ENCODE peak calls at places on chromosomes 2 and 18, in six cellular contexts. L, H, Q, Y, C and E are unnamed samples.

GRCh38 chr2:79966369-79966768 is 338.2 kb downstream of the LRRTM1 start:
- DNase-seq in L (no peak), H (no peak), Q (no peak), Y (no peak), C (no peak), E (no peak)

GRCh38 chr2:172783091-172783898 is 47.6 kb downstream of the RAPGEF4 start:
- DNase-seq in L (peak; percentile 31), H (no peak), Q (no peak), Y (no peak), C (no peak), E (no peak)

GRCh38 chr2:208279236-208279635 is 13.2 kb downstream of the PIKFYVE start:
- DNase-seq in L (no peak), H (no peak), Q (no peak), Y (no peak), C (no peak), E (no peak)

GRCh38 chr2:48072556-48072955 is 166.3 kb upstream of the FBXO11 start:
- DNase-seq in L (no peak), H (no peak), Q (no peak), Y (no peak), C (no peak), E (no peak)

GRCh38 chr2:237091779-237092436 is 6.2 kb downstream of the COPS8 start:
- DNase-seq in L (no peak), H (no peak), Q (no peak), Y (peak; percentile 49), C (no peak), E (no peak)

GRCh38 chr18:59540356-59540755 is 156.9 kb downstream of the CCBE1 start:
- DNase-seq in L (no peak), H (no peak), Q (no peak), Y (no peak), C (no peak), E (no peak)

GRCh38 chr18:41862921-41863320 is 92.1 kb upstream of the PIK3C3 start:
- DNase-seq in L (no peak), H (no peak), Q (no peak), Y (no peak), C (no peak), E (no peak)

GRCh38 chr2:172012688-172013358 is 13.1 kb downstream of the METAP1D start:
- DNase-seq in L (no peak), H (no peak), Q (no peak), Y (no peak), C (no peak), E (no peak)

GRCh38 chr2:33033524-33034150 is 86.9 kb downstream of the LTBP1 start:
- DNase-seq in L (no peak), H (no peak), Q (no peak), Y (peak; percentile 42), C (no peak), E (no peak)

GRCh38 chr2:144198116-144198515 is 321.8 kb downstream of the ZEB2 start:
- DNase-seq in L (no peak), H (no peak), Q (no peak), Y (no peak), C (no peak), E (no peak)

GRCh38 chr2:221463235-221463896 is 108.7 kb downstream of the EPHA4 start:
- DNase-seq in L (no peak), H (no peak), Q (no peak), Y (no peak), C (no peak), E (no peak)

GRCh38 chr2:162591403-162592083 is 247.0 kb downstream of the KCNH7 start:
- DNase-seq in L (no peak), H (no peak), Q (no peak), Y (no peak), C (no peak), E (no peak)

GRCh38 chr2:16122556-16122955 is 182.2 kb downstream of the MYCN start:
- DNase-seq in L (no peak), H (no peak), Q (no peak), Y (no peak), C (no peak), E (no peak)

GRCh38 chr2:70850905-70851304 is 15.3 kb upstream of the CD207 start:
- DNase-seq in L (no peak), H (no peak), Q (no peak), Y (no peak), C (no peak), E (no peak)

GRCh38 chr2:188984126-188984525 is 10.0 kb downstream of the COL3A1 start:
- DNase-seq in L (no peak), H (no peak), Q (no peak), Y (no peak), C (no peak), E (no peak)

GRCh38 chr18:697771-698170 is 14.7 kb downstream of the ENOSF1 start:
- DNase-seq in L (no peak), H (no peak), Q (no peak), Y (no peak), C (no peak), E (no peak)

GRCh38 chr2:220445429-220446105 is 818.1 kb downstream of the SLC4A3 start:
- DNase-seq in L (no peak), H (no peak), Q (no peak), Y (no peak), C (no peak), E (no peak)

GRCh38 chr2:160482673-160483072 is 10.9 kb downstream of the RBMS1 start:
- DNase-seq in L (no peak), H (no peak), Q (no peak), Y (no peak), C (no peak), E (no peak)

GRCh38 chr2:14554829-14555580 is 77.5 kb upstream of the LRATD1 start:
- DNase-seq in L (no peak), H (no peak), Q (no peak), Y (no peak), C (no peak), E (no peak)

GRCh38 chr2:14557111-14557510 is 75.4 kb upstream of the LRATD1 start:
- DNase-seq in L (no peak), H (no peak), Q (no peak), Y (no peak), C (no peak), E (no peak)

GRCh38 chr2:14560686-14561085 is 71.8 kb upstream of the LRATD1 start:
- DNase-seq in L (no peak), H (no peak), Q (no peak), Y (no peak), C (no peak), E (no peak)

GRCh38 chr2:14558382-14558919 is 74.1 kb upstream of the LRATD1 start:
- DNase-seq in L (no peak), H (no peak), Q (no peak), Y (no peak), C (no peak), E (no peak)

DNA sequence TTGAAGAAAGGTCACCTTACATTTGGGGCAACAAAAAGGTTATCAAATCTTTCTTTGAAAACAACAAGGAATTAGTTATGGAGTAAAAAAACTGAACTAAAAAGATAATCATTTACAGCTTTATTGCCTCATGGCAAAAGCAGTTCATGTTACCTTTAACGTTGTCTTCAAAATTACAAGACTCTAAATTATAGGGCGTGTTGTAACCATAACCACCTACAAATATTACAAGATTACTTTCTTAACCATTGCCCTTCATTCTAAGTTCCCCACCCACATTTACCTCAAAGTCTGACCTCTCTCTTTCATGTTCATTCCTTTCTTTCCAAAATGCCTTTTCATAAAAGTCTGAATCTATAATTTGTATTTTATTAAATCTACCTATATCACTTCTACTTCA is 74.6 kb upstream of the LRATD1 start:
- DNase-seq in L (no peak), H (no peak), Q (no peak), Y (no peak), C (no peak), E (no peak)
- TF ChIP-seq CTCF in L (no peak), H (no peak), Q (no peak), Y (no peak), C (no peak), E (no peak)

DNA sequence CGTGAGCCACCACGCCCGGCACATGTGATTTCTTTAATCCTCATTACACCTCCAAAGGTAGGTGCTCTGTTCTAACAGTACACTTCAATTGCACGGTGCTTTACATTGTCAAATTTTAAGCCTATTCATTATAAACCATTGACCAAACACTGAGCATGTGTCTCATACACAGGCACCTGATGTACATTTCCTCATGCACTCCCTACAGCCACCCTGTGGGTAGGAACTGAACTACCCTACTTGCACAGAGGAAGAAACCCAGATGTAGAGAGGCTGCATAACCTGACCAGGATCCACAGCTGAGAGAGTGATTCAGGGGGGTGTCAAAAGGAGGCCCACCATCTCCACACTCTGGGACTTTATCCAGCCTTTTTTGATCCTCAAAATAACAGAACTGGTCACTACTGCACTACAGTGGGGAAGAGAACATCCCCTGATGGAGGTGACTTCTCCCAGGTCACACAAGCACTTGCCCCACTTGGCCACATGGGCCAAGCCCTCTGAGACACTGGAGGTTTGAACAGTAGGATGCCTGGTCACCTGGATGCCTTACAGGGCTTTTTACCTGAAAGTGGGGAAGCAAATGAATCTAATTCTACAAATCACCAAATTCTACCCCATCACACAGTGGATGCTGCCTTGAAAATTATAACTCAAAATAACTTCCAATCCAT is 6.9 kb upstream of the DPYSL5 start:
- DNase-seq in L (no peak), H (no peak), Q (no peak), Y (no peak), C (no peak), E (no peak)
- TF ChIP-seq CTCF in L (peak; percentile 31), H (no peak), Q (no peak), Y (no peak), C (no peak), E (no peak)

GRCh38 chr18:6729247-6730091 is at the start of gene ARHGAP28:
- DNase-seq in L (peak; percentile 69), H (peak; percentile 90), Q (no peak), Y (peak; percentile 83), C (peak; percentile 84), E (peak; percentile 86)

GRCh38 chr18:6728809-6729246 is 688 bp upstream of the ARHGAP28 start:
- DNase-seq in L (no peak), H (no peak), Q (no peak), Y (no peak), C (no peak), E (no peak)

GRCh38 chr18:6731197-6731596 is 1.7 kb downstream of the ARHGAP28 start:
- DNase-seq in L (no peak), H (no peak), Q (no peak), Y (no peak), C (no peak), E (no peak)

GRCh38 chr18:6734746-6735430 is 5.4 kb downstream of the ARHGAP28 start:
- DNase-seq in L (no peak), H (no peak), Q (no peak), Y (no peak), C (no peak), E (no peak)

GRCh38 chr18:6732952-6733351 is 3.4 kb downstream of the ARHGAP28 start:
- DNase-seq in L (no peak), H (no peak), Q (no peak), Y (no peak), C (no peak), E (no peak)
- TF ChIP-seq CTCF in L (peak; percentile 43), H (no peak), Q (no peak), Y (no peak), C (no peak), E (no peak)

GRCh38 chr2:127105656-127106456 is 1.1 kb downstream of the BIN1 start:
- DNase-seq in L (peak; percentile 48), H (peak; percentile 82), Q (no peak), Y (no peak), C (no peak), E (peak; percentile 20)

GRCh38 chr2:127108090-127108523 is 1.2 kb upstream of the BIN1 start:
- DNase-seq in L (no peak), H (peak; percentile 38), Q (no peak), Y (no peak), C (no peak), E (peak; percentile 6)

GRCh38 chr2:127106998-127107621 is at the start of gene BIN1:
- DNase-seq in L (peak; percentile 80), H (peak; percentile 97), Q (peak; percentile 36), Y (peak; percentile 81), C (peak; percentile 80), E (peak; percentile 89)

GRCh38 chr2:127106457-127106997 is 427 bp downstream of the BIN1 start:
- DNase-seq in L (peak; percentile 36), H (peak; percentile 84), Q (no peak), Y (no peak), C (no peak), E (peak; percentile 16)

GRCh38 chr2:127107622-127107999 is 657 bp upstream of the BIN1 start:
- DNase-seq in L (no peak), H (no peak), Q (no peak), Y (no peak), C (no peak), E (no peak)
- TF ChIP-seq CTCF in L (peak; percentile 48), H (no peak), Q (no peak), Y (no peak), C (peak; percentile 51), E (no peak)